ENCODE peak calls at places on chromosomes 5 and 9, in five cellular contexts. Y is cerebellar cortex, U is NCI-H1105, J is HS-5, I is NCI-H1092. S is an unnamed sample.

GRCh38 chr5:181170996-181171395 is 23.6 kb downstream of the OR2V2 start:
- DNase-seq in Y (no peak), U (no peak), J (no peak), I (no peak), S (no peak)

GRCh38 chr5:177133119-177133844 is at the start of gene NSD1:
- DNase-seq in Y (peak), U (peak), J (no peak), I (peak), S (peak)

GRCh38 chr9:91843093-91843492 is 106.9 kb downstream of the ROR2 start:
- DNase-seq in Y (no peak), U (no peak), J (no peak), I (no peak), S (no peak)

GRCh38 chr5:97623441-97623840 is 440.4 kb upstream of the RIOK2 start:
- DNase-seq in Y (no peak), U (no peak), J (no peak), I (no peak), S (no peak)

GRCh38 chr5:39315995-39316394 is 48.3 kb downstream of the C9 start:
- DNase-seq in Y (no peak), U (no peak), J (no peak), I (no peak), S (no peak)

GRCh38 chr5:16856531-16856930 is 79.6 kb downstream of the MYO10 start:
- DNase-seq in Y (no peak), U (no peak), J (peak), I (no peak), S (no peak)

GRCh38 chr9:124423591-124423990 is 8.3 kb upstream of the PSMB7 start:
- DNase-seq in Y (no peak), U (no peak), J (no peak), I (no peak), S (no peak)

GRCh38 chr5:132253452-132254320 is 3.8 kb upstream of the PDLIM4 start:
- DNase-seq in Y (no peak), U (no peak), J (no peak), I (no peak), S (peak)

GRCh38 chr5:22918511-22918910 is 65.4 kb upstream of the CDH12 start:
- DNase-seq in Y (no peak), U (no peak), J (no peak), I (no peak), S (no peak)

S was measured in GM13976.